ENCODE peak calls at places on chromosomes 5 and 9, in eight cellular contexts. One of them, this sample, is unnamed. For H3K9me3 and H3K9me2, the result is how much of the 10 kb centered on the place peaks cover.

GRCh38 chr5:96745844-96746531 is 61.8 kb downstream of the ERAP1 start:
- DNase-seq in PC-9: no peak
- DNase-seq in PC-3: no peak
- DNase-seq in MM.1S: no peak
- DNase-seq in HCT116: no peak
- DNase-seq in OCI-LY7: no peak
- DNase-seq in hepatocyte: peak
- DNase-seq in Karpas-422: no peak
- DNase-seq in this sample: peak

GRCh38 chr5:157602505-157602904 is 26.9 kb upstream of the ADAM19 start:
- DNase-seq in PC-9: no peak
- DNase-seq in PC-3: peak
- DNase-seq in MM.1S: no peak
- DNase-seq in HCT116: no peak
- DNase-seq in OCI-LY7: peak
- DNase-seq in hepatocyte: no peak
- DNase-seq in Karpas-422: peak
- DNase-seq in this sample: peak

GRCh38 chr5:113232246-113232645 is 202.5 kb downstream of the TSSK1B start:
- DNase-seq in PC-9: no peak
- DNase-seq in PC-3: peak
- DNase-seq in MM.1S: no peak
- DNase-seq in HCT116: no peak
- DNase-seq in OCI-LY7: no peak
- DNase-seq in hepatocyte: no peak
- DNase-seq in Karpas-422: no peak
- DNase-seq in this sample: peak

GRCh38 chr9:87016681-87017080 is 69.4 kb upstream of the GAS1 start:
- DNase-seq in PC-9: no peak
- DNase-seq in PC-3: no peak
- DNase-seq in MM.1S: no peak
- DNase-seq in HCT116: no peak
- DNase-seq in OCI-LY7: no peak
- DNase-seq in hepatocyte: no peak
- DNase-seq in Karpas-422: no peak
- DNase-seq in this sample: no peak

GRCh38 chr9:133701981-133702797 is 36.0 kb downstream of the SARDH start:
- DNase-seq in PC-9: no peak
- DNase-seq in PC-3: no peak
- DNase-seq in MM.1S: no peak
- DNase-seq in HCT116: no peak
- DNase-seq in OCI-LY7: peak
- DNase-seq in hepatocyte: peak
- DNase-seq in Karpas-422: no peak
- DNase-seq in this sample: no peak

GRCh38 chr5:58348996-58349728 is 110.7 kb downstream of the PLK2 start:
- DNase-seq in PC-9: no peak
- DNase-seq in PC-3: peak
- DNase-seq in MM.1S: no peak
- DNase-seq in HCT116: no peak
- DNase-seq in OCI-LY7: no peak
- DNase-seq in hepatocyte: no peak
- DNase-seq in Karpas-422: no peak
- DNase-seq in this sample: peak

GRCh38 chr5:135391123-135391868 is 7.7 kb downstream of the MACROH2A1 start:
- DNase-seq in PC-9: no peak
- DNase-seq in PC-3: no peak
- DNase-seq in MM.1S: no peak
- DNase-seq in HCT116: no peak
- DNase-seq in OCI-LY7: no peak
- DNase-seq in hepatocyte: no peak
- DNase-seq in Karpas-422: no peak
- DNase-seq in this sample: peak

GRCh38 chr9:12774861-12775367 is at the start of gene LURAP1L:
- DNase-seq in PC-9: peak
- DNase-seq in PC-3: peak
- DNase-seq in MM.1S: peak
- DNase-seq in HCT116: peak
- DNase-seq in OCI-LY7: no peak
- DNase-seq in hepatocyte: peak
- DNase-seq in Karpas-422: no peak
- DNase-seq in this sample: peak

GRCh38 chr5:54774281-54775171 is 210.9 kb downstream of the ESM1 start:
- DNase-seq in PC-9: no peak
- DNase-seq in PC-3: no peak
- DNase-seq in MM.1S: no peak
- DNase-seq in HCT116: no peak
- DNase-seq in OCI-LY7: no peak
- DNase-seq in hepatocyte: peak
- DNase-seq in Karpas-422: no peak
- DNase-seq in this sample: peak

GRCh38 chr9:37650299-37650872 is 368 bp upstream of the FRMPD1 start:
- DNase-seq in PC-9: no peak
- DNase-seq in PC-3: no peak
- DNase-seq in MM.1S: no peak
- DNase-seq in HCT116: no peak
- DNase-seq in OCI-LY7: no peak
- DNase-seq in hepatocyte: no peak
- DNase-seq in Karpas-422: no peak
- DNase-seq in this sample: no peak

GRCh38 chr5:124231240-124231639 is 515.2 kb downstream of the ZNF608 start:
- DNase-seq in PC-9: no peak
- DNase-seq in PC-3: no peak
- DNase-seq in MM.1S: no peak
- DNase-seq in HCT116: no peak
- DNase-seq in OCI-LY7: no peak
- DNase-seq in hepatocyte: no peak
- DNase-seq in Karpas-422: no peak
- DNase-seq in this sample: no peak

GRCh38 chr9:136942881-136943230 is 1.7 kb downstream of the FBXW5 start:
- DNase-seq in PC-9: no peak
- DNase-seq in PC-3: no peak
- DNase-seq in MM.1S: no peak
- DNase-seq in HCT116: no peak
- DNase-seq in OCI-LY7: no peak
- DNase-seq in hepatocyte: no peak
- DNase-seq in Karpas-422: no peak
- DNase-seq in this sample: no peak

GRCh38 chr5:102511666-102512065 is 12.9 kb upstream of the SLCO6A1 start:
- DNase-seq in PC-9: no peak
- DNase-seq in PC-3: peak
- DNase-seq in MM.1S: no peak
- DNase-seq in HCT116: no peak
- DNase-seq in OCI-LY7: no peak
- DNase-seq in hepatocyte: peak
- DNase-seq in Karpas-422: no peak
- DNase-seq in this sample: peak

GRCh38 chr5:83516361-83516760 is 44.8 kb downstream of the VCAN start:
- DNase-seq in PC-9: no peak
- DNase-seq in PC-3: no peak
- DNase-seq in MM.1S: no peak
- DNase-seq in HCT116: no peak
- DNase-seq in OCI-LY7: no peak
- DNase-seq in hepatocyte: no peak
- DNase-seq in Karpas-422: no peak
- DNase-seq in this sample: no peak

GRCh38 chr5:59007460-59008063 is 424.7 kb downstream of the RAB3C start:
- DNase-seq in PC-9: no peak
- DNase-seq in PC-3: peak
- DNase-seq in MM.1S: peak
- DNase-seq in HCT116: peak
- DNase-seq in OCI-LY7: peak
- DNase-seq in hepatocyte: no peak
- DNase-seq in Karpas-422: peak
- DNase-seq in this sample: peak

GRCh38 chr9:26945591-26945990 is 1.5 kb downstream of the PLAA start:
- DNase-seq in PC-9: no peak
- DNase-seq in PC-3: no peak
- DNase-seq in MM.1S: no peak
- DNase-seq in HCT116: no peak
- DNase-seq in OCI-LY7: no peak
- DNase-seq in hepatocyte: no peak
- DNase-seq in Karpas-422: no peak
- DNase-seq in this sample: peak

GRCh38 chr5:52743012-52743411 is 44.7 kb upstream of the ITGA1 start:
- DNase-seq in PC-9: no peak
- DNase-seq in PC-3: no peak
- DNase-seq in MM.1S: no peak
- DNase-seq in HCT116: no peak
- DNase-seq in OCI-LY7: no peak
- DNase-seq in hepatocyte: no peak
- DNase-seq in Karpas-422: no peak
- DNase-seq in this sample: no peak

GRCh38 chr5:178201221-178201926 is 3.0 kb upstream of the HNRNPAB start:
- DNase-seq in PC-9: no peak
- DNase-seq in PC-3: no peak
- DNase-seq in MM.1S: no peak
- DNase-seq in HCT116: no peak
- DNase-seq in OCI-LY7: no peak
- DNase-seq in hepatocyte: no peak
- DNase-seq in Karpas-422: no peak
- DNase-seq in this sample: no peak

GRCh38 chr5:96968614-96969013 is 32.7 kb downstream of the LNPEP start:
- DNase-seq in PC-9: no peak
- DNase-seq in PC-3: no peak
- DNase-seq in MM.1S: no peak
- DNase-seq in HCT116: no peak
- DNase-seq in OCI-LY7: peak
- DNase-seq in hepatocyte: peak
- DNase-seq in Karpas-422: no peak
- DNase-seq in this sample: no peak

DNA sequence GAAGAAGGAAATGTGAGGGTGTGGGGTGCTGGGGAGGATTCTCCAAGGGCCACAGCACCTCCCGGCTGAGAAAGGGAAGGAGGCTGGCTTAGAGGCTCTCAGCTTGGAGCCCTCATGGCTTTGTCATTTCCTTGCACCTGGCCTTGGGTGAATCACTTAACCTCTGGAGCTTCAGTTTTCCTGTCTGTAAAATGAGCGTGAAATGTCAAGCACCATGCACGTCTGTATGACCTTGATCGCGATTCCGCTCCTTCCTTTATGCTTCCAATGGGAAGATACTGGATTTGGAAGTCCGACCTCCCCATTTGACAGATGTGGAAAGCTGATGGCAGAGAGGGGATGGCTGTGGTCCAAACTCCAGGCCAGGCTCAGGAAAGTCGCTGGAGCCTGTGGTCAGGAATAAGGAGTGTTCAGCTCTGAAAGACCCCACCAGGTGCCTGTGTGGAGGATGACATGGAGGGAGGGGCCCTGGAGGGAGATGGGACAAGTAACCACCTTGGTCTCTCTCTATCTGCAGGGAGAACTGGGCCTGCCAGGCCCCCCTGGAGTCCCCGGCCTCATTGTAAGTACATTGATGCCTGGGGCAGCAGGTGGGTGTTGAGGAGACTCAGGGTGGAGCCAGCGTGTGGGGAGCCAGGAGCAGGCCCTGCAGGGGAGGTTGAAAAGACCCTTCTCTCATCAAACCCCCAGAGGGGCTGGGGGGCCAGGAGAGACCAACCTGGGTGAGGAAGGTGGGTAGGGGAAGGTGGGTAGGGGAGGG is 66.5 kb downstream of the COL27A1 start:
- DNase-seq in PC-9: no peak
- DNase-seq in PC-3: peak
- DNase-seq in MM.1S: no peak
- DNase-seq in HCT116: no peak
- DNase-seq in OCI-LY7: no peak
- DNase-seq in hepatocyte: no peak
- DNase-seq in Karpas-422: no peak
- DNase-seq in this sample: no peak
- H3K9me3 ChIP-seq in PC-9: under half
- H3K9me3 ChIP-seq in PC-3: under half
- H3K9me3 ChIP-seq in MM.1S: under half
- H3K9me3 ChIP-seq in HCT116: under half
- H3K9me3 ChIP-seq in OCI-LY7: under half
- H3K9me3 ChIP-seq in hepatocyte: under half
- H3K9me3 ChIP-seq in Karpas-422: under half
- H3K9me3 ChIP-seq in this sample: under half

GRCh38 chr9:82894961-82895902 is 167.7 kb downstream of the RASEF start:
- DNase-seq in PC-9: no peak
- DNase-seq in PC-3: no peak
- DNase-seq in MM.1S: no peak
- DNase-seq in HCT116: no peak
- DNase-seq in OCI-LY7: no peak
- DNase-seq in hepatocyte: peak
- DNase-seq in Karpas-422: no peak
- DNase-seq in this sample: no peak
- H3K9me2 ChIP-seq in PC-9: under half
- H3K9me2 ChIP-seq in PC-3: under half
- H3K9me2 ChIP-seq in MM.1S: under half
- H3K9me2 ChIP-seq in HCT116: under half
- H3K9me2 ChIP-seq in OCI-LY7: under half
- H3K9me2 ChIP-seq in hepatocyte: under half
- H3K9me2 ChIP-seq in Karpas-422: under half
- H3K9me2 ChIP-seq in this sample: under half

DNA sequence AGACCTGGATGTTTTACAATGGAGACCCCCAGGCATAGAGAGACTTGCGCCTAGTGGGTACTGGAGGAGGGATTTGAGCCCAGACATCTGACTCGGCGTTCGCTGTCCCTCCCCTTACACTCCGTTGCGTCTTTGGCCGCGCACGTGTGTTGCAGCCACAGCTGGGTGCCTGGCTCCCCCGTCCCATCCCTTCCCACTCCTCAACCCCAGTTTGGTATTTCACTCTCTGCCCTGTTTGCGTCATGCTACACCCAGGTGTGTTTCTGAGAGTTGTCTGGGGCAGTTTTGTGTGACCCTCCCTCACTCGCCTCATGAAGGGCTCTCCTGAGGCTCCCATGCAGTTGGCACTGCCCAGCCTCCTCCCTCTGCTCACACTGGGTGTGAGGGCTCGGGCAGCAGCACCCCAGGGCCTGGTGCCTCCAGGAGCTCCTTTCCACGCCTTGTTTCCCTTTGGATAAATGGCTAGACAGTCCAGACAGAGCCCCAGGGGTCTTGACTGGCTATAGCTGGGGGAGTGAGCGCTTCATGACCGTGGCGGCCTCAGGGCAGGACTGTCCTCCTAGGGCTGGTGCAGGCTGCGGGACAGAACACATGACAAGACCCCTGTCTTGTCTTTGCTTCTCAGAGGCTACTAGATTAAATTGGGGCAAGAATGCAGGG is 13.6 kb downstream of the TCF7 start:
- DNase-seq in PC-9: no peak
- DNase-seq in PC-3: no peak
- DNase-seq in MM.1S: no peak
- DNase-seq in HCT116: no peak
- DNase-seq in OCI-LY7: no peak
- DNase-seq in hepatocyte: no peak
- DNase-seq in Karpas-422: no peak
- DNase-seq in this sample: no peak
- H3K4me3 ChIP-seq in PC-9: no peak
- H3K4me3 ChIP-seq in PC-3: no peak
- H3K4me3 ChIP-seq in MM.1S: no peak
- H3K4me3 ChIP-seq in HCT116: no peak
- H3K4me3 ChIP-seq in OCI-LY7: no peak
- H3K4me3 ChIP-seq in hepatocyte: no peak
- H3K4me3 ChIP-seq in Karpas-422: no peak
- H3K4me3 ChIP-seq in this sample: no peak

DNA sequence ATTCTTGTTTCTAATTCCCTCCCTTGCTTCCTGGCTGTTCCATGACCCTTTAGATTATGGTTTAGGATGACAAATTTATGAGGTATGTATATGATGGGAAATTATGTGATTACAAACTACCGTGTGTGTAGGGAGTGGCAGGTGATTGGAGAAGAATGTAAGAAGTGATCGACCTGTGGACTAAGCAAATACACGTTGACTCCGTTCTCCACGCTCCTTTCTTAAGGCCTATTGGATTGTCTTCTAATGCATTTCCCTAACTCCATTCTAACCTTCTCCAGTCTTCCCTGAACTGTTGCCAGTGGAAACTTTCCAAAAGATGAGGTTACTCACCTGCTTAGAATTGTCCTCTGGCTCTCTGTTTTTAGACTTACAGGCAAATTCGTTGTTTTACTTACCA is 36.6 kb downstream of the MVB12B start:
- DNase-seq in PC-9: no peak
- DNase-seq in PC-3: peak
- DNase-seq in MM.1S: no peak
- DNase-seq in HCT116: no peak
- DNase-seq in OCI-LY7: no peak
- DNase-seq in hepatocyte: no peak
- DNase-seq in Karpas-422: no peak
- DNase-seq in this sample: no peak
- H3K9me3 ChIP-seq in PC-9: under half
- H3K9me3 ChIP-seq in PC-3: under half
- H3K9me3 ChIP-seq in MM.1S: under half
- H3K9me3 ChIP-seq in HCT116: under half
- H3K9me3 ChIP-seq in OCI-LY7: under half
- H3K9me3 ChIP-seq in hepatocyte: under half
- H3K9me3 ChIP-seq in Karpas-422: under half
- H3K9me3 ChIP-seq in this sample: under half

This sample was measured in GM23248.